ENCODE peak calls at places on chromosomes 1 and 21, in seven cellular contexts. O, V, G, E, J, P and A are unnamed samples.
A peak's percentile ranks its signal among the peaks of the same experiment; 100 is the strongest.

GRCh38 chr1:211557894-211558625 is 20.9 kb downstream of the SLC30A1 start:
- DNase-seq in P (no peak), G (no peak), E (no peak), J (no peak), O (no peak), V (no peak), A (no peak)

GRCh38 chr1:199956005-199956404 is 71.5 kb upstream of the NR5A2 start:
- DNase-seq in E (no peak), O (no peak), P (no peak), J (no peak), G (no peak), V (no peak), A (no peak)

GRCh38 chr1:172266528-172267174 is 153.8 kb upstream of the C1orf105 start:
- DNase-seq in J (no peak), G (no peak), O (no peak), V (no peak), P (no peak), E (no peak), A (no peak)

GRCh38 chr1:33473900-33474299 is 1.5 kb downstream of the ZSCAN20 start:
- DNase-seq in P (no peak), J (no peak), G (no peak), E (no peak), O (no peak), V (no peak), A (no peak)

GRCh38 chr1:1349256-1350012 is at the start of gene DVL1:
- DNase-seq in G (peak; percentile 74), O (peak; percentile 78), E (peak; percentile 79), V (peak; percentile 74), P (no peak), J (peak; percentile 58), A (peak; percentile 64)

GRCh38 chr1:10084045-10084444 is 51.3 kb downstream of the UBE4B start:
- DNase-seq in E (no peak), P (no peak), O (no peak), V (no peak), G (no peak), J (no peak), A (no peak)

GRCh38 chr21:45698493-45698947 is 55.0 kb downstream of the PCBP3 start:
- DNase-seq in V (no peak), G (no peak), J (peak; percentile 96), P (peak; percentile 54), O (peak; percentile 36), E (no peak), A (peak; percentile 59)

GRCh38 chr1:82392946-82393345 is 592.2 kb downstream of the ADGRL2 start:
- DNase-seq in V (no peak), E (no peak), J (no peak), O (no peak), G (no peak), P (no peak), A (no peak)

GRCh38 chr1:97805093-97805492 is 115.7 kb downstream of the DPYD start:
- DNase-seq in V (no peak), P (no peak), J (no peak), E (no peak), O (no peak), G (no peak), A (no peak)

GRCh38 chr1:59609245-59609644 is 205.5 kb upstream of the HOOK1 start:
- DNase-seq in V (no peak), G (no peak), O (no peak), P (no peak), J (no peak), E (no peak), A (no peak)

GRCh38 chr21:32800056-32800455 is 28.5 kb upstream of the PAXBP1 start:
- DNase-seq in P (no peak), G (no peak), V (no peak), O (no peak), E (no peak), J (peak; percentile 35), A (no peak)

GRCh38 chr1:156958247-156958714 is 37.8 kb downstream of the LRRC71 start:
- DNase-seq in O (no peak), G (no peak), P (no peak), E (no peak), V (no peak), J (no peak), A (no peak)

GRCh38 chr1:22105611-22106207 is 37.2 kb downstream of the WNT4 start:
- DNase-seq in P (no peak), J (peak; percentile 69), O (no peak), G (no peak), V (no peak), E (peak; percentile 56), A (no peak)

GRCh38 chr21:46369520-46370235 is 45.7 kb downstream of the PCNT start:
- DNase-seq in G (no peak), P (no peak), J (no peak), E (no peak), O (no peak), V (no peak), A (no peak)

GRCh38 chr1:214364335-214364734 is 83.4 kb downstream of the SMYD2 start:
- DNase-seq in E (no peak), V (no peak), J (no peak), O (peak; percentile 49), G (no peak), P (no peak), A (peak; percentile 62)

GRCh38 chr1:160040481-160040880 is 8.7 kb upstream of the PIGM start:
- DNase-seq in J (peak; percentile 56), E (no peak), G (no peak), P (no peak), O (no peak), V (no peak), A (no peak)

GRCh38 chr1:159854101-159854692 is 8.3 kb downstream of the VSIG8 start:
- DNase-seq in J (no peak), P (peak; percentile 80), E (peak; percentile 75), V (peak; percentile 64), O (peak; percentile 72), G (no peak), A (peak; percentile 86)

GRCh38 chr1:210464519-210465039 is 135.9 kb downstream of the HHAT start:
- DNase-seq in G (no peak), E (no peak), P (peak; percentile 75), J (peak; percentile 44), O (no peak), V (no peak), A (no peak)

GRCh38 chr1:4463631-4464030 is 190.8 kb upstream of the AJAP1 start:
- DNase-seq in G (no peak), E (no peak), J (no peak), P (no peak), V (no peak), O (no peak), A (no peak)

GRCh38 chr21:30839304-30839703 is 9.7 kb upstream of the KRTAP7-1 start:
- DNase-seq in O (no peak), E (no peak), J (no peak), G (no peak), V (no peak), P (no peak), A (no peak)

GRCh38 chr1:115170972-115171392 is 81.7 kb upstream of the TSPAN2 start:
- DNase-seq in O (peak; percentile 48), G (no peak), J (no peak), P (no peak), E (no peak), V (no peak), A (no peak)

GRCh38 chr1:195738971-195739650 is 869.1 kb downstream of the KCNT2 start:
- DNase-seq in G (no peak), P (no peak), E (no peak), O (no peak), J (peak; percentile 43), V (no peak), A (no peak)

GRCh38 chr1:195735140-195735539 is 873.1 kb downstream of the KCNT2 start:
- DNase-seq in O (no peak), J (no peak), V (no peak), P (no peak), G (no peak), E (no peak), A (no peak)

GRCh38 chr1:195733408-195733807 is 874.8 kb downstream of the KCNT2 start:
- DNase-seq in G (no peak), P (no peak), O (no peak), J (no peak), V (no peak), E (no peak), A (no peak)

GRCh38 chr1:195731385-195731784 is 876.9 kb downstream of the KCNT2 start:
- DNase-seq in P (no peak), G (no peak), E (no peak), V (no peak), O (no peak), J (no peak), A (no peak)

GRCh38 chr1:195733826-195734225 is 874.4 kb downstream of the KCNT2 start:
- DNase-seq in V (no peak), G (no peak), E (no peak), O (no peak), J (no peak), P (no peak), A (no peak)
- H3K27ac ChIP-seq in V (no peak overlapping the region), G (no peak overlapping the region), E (no peak overlapping the region), O (no peak overlapping the region), J (no peak overlapping the region), P (no peak overlapping the region), A (no peak overlapping the region)

GRCh38 chr1:55064071-55064581 is 24.8 kb downstream of the PCSK9 start:
- DNase-seq in G (no peak), E (no peak), P (no peak), J (no peak), V (no peak), O (no peak), A (no peak)
- H3K27ac ChIP-seq in G (no peak overlapping the region), E (no peak overlapping the region), P (peak overlapping the region; percentile 86), J (no peak overlapping the region), V (no peak overlapping the region), O (no peak overlapping the region), A (peak overlapping the region; percentile 88)

DNA sequence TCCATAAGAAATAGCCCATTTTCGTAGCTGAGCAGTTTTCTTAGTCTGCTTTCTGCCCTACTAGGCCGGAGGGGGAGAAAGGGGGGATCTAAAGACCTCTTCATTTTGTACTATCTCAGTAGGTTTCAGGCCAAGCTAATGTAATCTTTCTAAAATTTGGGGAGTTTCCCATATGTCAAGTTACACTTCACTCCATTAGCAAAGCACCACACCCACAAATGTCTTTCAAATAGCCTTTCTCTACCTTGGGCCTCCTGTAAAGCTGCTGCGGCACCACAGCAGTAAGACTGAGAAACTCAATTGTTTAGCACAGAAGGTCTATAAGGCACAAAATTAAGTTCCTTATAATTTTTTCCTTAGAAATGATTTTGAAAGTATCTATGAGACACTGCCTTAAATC is 15.5 kb upstream of the RNF11 start:
- DNase-seq in O (no peak), P (no peak), G (no peak), E (no peak), J (no peak), V (no peak), A (no peak)
- H3K27ac ChIP-seq in O (no peak overlapping the region), P (no peak overlapping the region), G (no peak overlapping the region), E (no peak overlapping the region), J (no peak overlapping the region), V (peak overlapping the region; percentile 19), A (no peak overlapping the region)

GRCh38 chr1:6000444-6001288 is 8.4 kb upstream of the NPHP4 start:
- DNase-seq in G (no peak), P (no peak), J (no peak), E (no peak), O (no peak), V (no peak), A (peak; percentile 11)

GRCh38 chr1:6004412-6005123 is 12.3 kb upstream of the NPHP4 start:
- DNase-seq in O (no peak), G (no peak), V (no peak), P (no peak), J (no peak), E (no peak), A (peak; percentile 10)

GRCh38 chr1:6001992-6002576 is 9.9 kb upstream of the NPHP4 start:
- DNase-seq in J (no peak), E (no peak), O (peak; percentile 50), G (no peak), V (no peak), P (no peak), A (peak; percentile 62)

GRCh38 chr1:6003568-6004411 is 11.6 kb upstream of the NPHP4 start:
- DNase-seq in E (no peak), P (no peak), G (no peak), O (no peak), J (no peak), V (no peak), A (peak; percentile 7)

GRCh38 chr1:6002714-6003501 is 10.7 kb upstream of the NPHP4 start:
- DNase-seq in V (no peak), E (no peak), G (no peak), O (no peak), J (no peak), P (no peak), A (peak; percentile 77)
- H3K27ac ChIP-seq in V (no peak overlapping the region), E (no peak overlapping the region), G (no peak overlapping the region), O (no peak overlapping the region), J (no peak overlapping the region), P (peak overlapping the region; percentile 74), A (peak overlapping the region; percentile 93)